ENCODE peak calls at places on chromosomes 6 and 20, in four cellular contexts. H is ovary; W is CD8-positive, alpha-beta T cell; I is tibial artery. A is an unnamed sample.

GRCh38 chr6:168589275-168589674 is 148.3 kb downstream of the SMOC2 start:
- DNase-seq in H (no peak), W (no peak), I (no peak), A (no peak)

GRCh38 chr6:79967178-79967577 is 19.8 kb upstream of the ELOVL4 start:
- DNase-seq in H (no peak), W (no peak), I (no peak), A (no peak)

GRCh38 chr20:61754976-61755778 is 310.5 kb downstream of the TAF4 start:
- DNase-seq in H (no peak), W (no peak), I (no peak), A (no peak)

GRCh38 chr6:15443119-15443518 is 197.2 kb downstream of the JARID2 start:
- DNase-seq in H (no peak), W (no peak), I (no peak), A (no peak)

GRCh38 chr6:87357479-87358196 is 13.0 kb downstream of the C6orf163 start:
- DNase-seq in H (no peak), W (no peak), I (no peak), A (no peak)

GRCh38 chr20:10328897-10329255 is 105.1 kb downstream of the MKKS start:
- DNase-seq in H (no peak), W (no peak), I (no peak), A (no peak)

GRCh38 chr20:53712212-53712977 is 118.8 kb upstream of the ZNF217 start:
- DNase-seq in H (no peak), W (no peak), I (no peak), A (no peak)

GRCh38 chr6:12608016-12608860 is 108.3 kb upstream of the PHACTR1 start:
- DNase-seq in H (no peak), W (no peak), I (no peak), A (no peak)

GRCh38 chr6:104788400-104788799 is 71.3 kb downstream of the HACE1 start:
- DNase-seq in H (no peak), W (no peak), I (no peak), A (no peak)

GRCh38 chr20:13644010-13644409 is 5.3 kb upstream of the TASP1 start:
- DNase-seq in H (no peak), W (no peak), I (no peak), A (no peak)
- TF ChIP-seq CTCF in H (no peak), W (no peak), I (no peak), A (no peak)

DNA sequence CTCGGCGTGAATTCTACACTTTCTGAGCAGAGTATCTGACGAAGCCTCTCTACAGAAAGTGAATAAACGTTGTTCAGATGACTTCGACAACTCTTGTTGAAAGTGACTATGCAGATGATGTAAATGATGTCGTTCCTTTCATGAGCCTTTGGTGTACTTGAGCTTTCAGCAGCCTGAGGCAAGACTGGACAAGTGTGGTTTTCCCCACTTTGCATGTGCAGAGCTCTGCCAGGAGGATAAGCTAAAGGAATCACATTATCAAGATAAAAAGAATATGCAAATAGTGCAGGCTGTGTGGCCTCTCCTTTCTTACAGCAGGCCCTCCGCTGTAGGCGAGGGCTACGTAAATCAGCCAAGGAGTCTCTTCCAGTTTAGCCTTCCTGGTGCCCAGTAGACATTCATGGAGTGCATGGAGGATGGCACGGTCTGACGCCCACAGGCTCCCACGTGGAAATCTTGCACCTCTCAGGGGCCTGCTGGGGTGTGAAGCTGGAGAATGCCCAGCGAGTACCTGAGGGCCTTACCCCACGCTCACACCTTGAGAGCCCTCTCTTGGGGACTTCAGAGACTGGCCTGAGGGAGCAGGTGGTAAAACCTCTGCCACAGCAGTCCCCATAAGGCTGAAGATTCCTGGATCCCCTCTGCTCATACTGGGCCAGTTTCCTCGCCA is 54.9 kb downstream of the RPP40 start:
- DNase-seq in H (no peak), W (no peak), I (no peak), A (no peak)
- H3K36me3 ChIP-seq in H (no peaks in the 10 kb centered on the region), W (peaks cover 31% of the 10 kb centered on the region), I (peaks cover 19% of the 10 kb centered on the region), A (peaks cover 50% of the 10 kb centered on the region)

GRCh38 chr20:50111120-50111828 is 1.7 kb downstream of the UBE2V1 start:
- DNase-seq in H (no peak), W (no peak), I (no peak), A (no peak)

GRCh38 chr20:50110141-50111047 is 2.6 kb downstream of the UBE2V1 start:
- DNase-seq in H (no peak), W (peak; percentile 50), I (no peak), A (no peak)

GRCh38 chr20:50113420-50114224 is 672 bp upstream of the UBE2V1 start:
- DNase-seq in H (no peak), W (no peak), I (no peak), A (no peak)

GRCh38 chr20:50112512-50113419 is at the start of gene UBE2V1:
- DNase-seq in H (peak; percentile 92), W (peak; percentile 89), I (peak; percentile 91), A (peak; percentile 92)

DNA sequence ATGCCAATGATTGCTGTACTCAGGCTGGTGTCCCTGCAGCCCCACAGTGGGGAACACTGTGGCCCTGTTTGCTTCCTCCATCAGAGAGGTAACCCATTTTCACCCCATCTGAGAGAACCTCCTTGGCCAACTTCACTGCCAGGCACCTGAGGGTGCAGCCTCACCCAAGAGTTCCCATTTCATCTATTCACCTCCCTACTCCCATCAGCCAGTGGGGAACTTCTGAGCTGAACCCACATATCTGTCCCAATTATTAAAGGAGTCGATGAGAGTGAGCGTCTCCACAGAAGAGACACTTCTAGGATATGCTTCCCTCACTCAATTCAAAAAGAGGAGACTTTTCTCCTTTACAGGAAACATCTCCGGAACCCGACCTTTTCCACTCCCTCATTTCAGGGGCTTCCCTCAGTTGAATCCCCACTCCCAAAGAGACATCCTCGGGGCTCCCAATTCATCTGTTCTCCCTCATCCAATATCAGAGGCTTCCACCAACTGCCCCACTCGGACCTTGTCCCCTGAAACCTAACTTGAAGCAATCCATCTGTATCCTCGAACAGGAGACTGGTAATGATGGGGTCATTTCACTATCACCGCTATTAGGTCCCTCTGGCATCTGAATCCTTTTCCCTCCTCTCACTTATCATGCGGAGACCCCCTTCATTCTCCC is 988 bp downstream of the UBE2V1 start:
- DNase-seq in H (no peak), W (no peak), I (no peak), A (no peak)
- H3K4me1 ChIP-seq in H (peaks cover 11% of the 10 kb centered on the region), W (peaks cover 77% of the 10 kb centered on the region), I (peaks cover 66% of the 10 kb centered on the region), A (peaks cover 93% of the 10 kb centered on the region)

DNA sequence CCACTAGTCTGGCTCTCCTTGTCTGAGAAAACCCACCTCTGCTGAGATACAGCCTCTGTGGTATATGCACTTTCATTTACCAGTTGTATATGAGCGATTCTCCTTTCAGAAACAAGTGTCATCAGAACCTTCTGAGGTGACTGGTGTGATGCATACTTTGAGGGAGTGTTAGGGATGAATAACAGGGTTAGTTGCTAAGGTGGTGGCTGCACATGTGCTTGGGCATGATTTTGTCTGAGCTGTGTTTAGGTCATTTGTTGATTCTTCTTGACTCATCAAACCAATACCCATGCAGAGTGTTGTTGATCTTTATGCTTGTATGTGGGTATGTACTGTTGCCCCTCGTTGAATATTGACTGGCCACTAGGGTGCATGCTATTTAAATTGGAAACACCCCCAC is 25.7 kb downstream of the DTD1 start:
- DNase-seq in H (no peak), W (no peak), I (no peak), A (no peak)
- TF ChIP-seq CTCF in H (no peak), W (no peak), I (no peak), A (no peak)

GRCh38 chr6:85632164-85632942 is 10.3 kb downstream of the SYNCRIP start:
- DNase-seq in H (no peak), W (no peak), I (no peak), A (no peak)
- H3K36me3 ChIP-seq in H (no peaks in the 10 kb centered on the region), W (peaks cover 41% of the 10 kb centered on the region), I (peaks cover 69% of the 10 kb centered on the region), A (peaks cover 88% of the 10 kb centered on the region)

GRCh38 chr20:4657096-4657495 is 64.6 kb upstream of the PRND start:
- DNase-seq in H (no peak), W (no peak), I (no peak), A (no peak)

GRCh38 chr20:4663553-4663952 is 58.2 kb upstream of the PRND start:
- DNase-seq in H (no peak), W (no peak), I (no peak), A (no peak)

GRCh38 chr20:4664691-4665360 is 56.9 kb upstream of the PRND start:
- DNase-seq in H (no peak), W (no peak), I (no peak), A (no peak)

GRCh38 chr20:4663044-4663443 is 58.7 kb upstream of the PRND start:
- DNase-seq in H (no peak), W (no peak), I (no peak), A (no peak)

DNA sequence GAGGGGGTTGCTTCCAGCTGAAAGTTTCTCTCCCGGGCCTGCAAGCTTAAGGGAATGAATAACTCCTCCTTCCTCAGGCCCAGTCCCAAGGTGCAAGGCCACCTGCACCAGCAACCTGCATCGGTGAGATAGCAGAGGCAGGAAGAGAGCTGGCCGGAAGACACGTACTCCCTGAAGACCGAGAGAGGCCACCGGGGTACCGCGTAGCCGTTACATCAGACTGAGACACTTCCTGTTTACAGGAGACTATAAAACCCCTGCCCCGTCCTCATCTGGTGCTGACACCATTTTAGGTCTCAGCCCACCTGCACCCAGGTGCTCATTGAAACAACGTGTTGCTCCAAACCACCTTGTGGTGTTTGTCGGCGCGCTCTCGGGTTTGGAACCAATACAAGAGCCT is 60.5 kb upstream of the PRND start:
- DNase-seq in H (no peak), W (no peak), I (no peak), A (no peak)
- H3K4me1 ChIP-seq in H (no peaks in the 10 kb centered on the region), W (peaks cover 9% of the 10 kb centered on the region), I (no peaks in the 10 kb centered on the region), A (no peaks in the 10 kb centered on the region)

GRCh38 chr6:138403801-138404665 is at the start of gene HEBP2:
- DNase-seq in H (peak; percentile 92), W (peak; percentile 96), I (peak; percentile 94), A (peak; percentile 96)
- TF ChIP-seq CTCF in H (peak; percentile 86), W (peak; percentile 23), I (peak; percentile 40), A (peak; percentile 78)

DNA sequence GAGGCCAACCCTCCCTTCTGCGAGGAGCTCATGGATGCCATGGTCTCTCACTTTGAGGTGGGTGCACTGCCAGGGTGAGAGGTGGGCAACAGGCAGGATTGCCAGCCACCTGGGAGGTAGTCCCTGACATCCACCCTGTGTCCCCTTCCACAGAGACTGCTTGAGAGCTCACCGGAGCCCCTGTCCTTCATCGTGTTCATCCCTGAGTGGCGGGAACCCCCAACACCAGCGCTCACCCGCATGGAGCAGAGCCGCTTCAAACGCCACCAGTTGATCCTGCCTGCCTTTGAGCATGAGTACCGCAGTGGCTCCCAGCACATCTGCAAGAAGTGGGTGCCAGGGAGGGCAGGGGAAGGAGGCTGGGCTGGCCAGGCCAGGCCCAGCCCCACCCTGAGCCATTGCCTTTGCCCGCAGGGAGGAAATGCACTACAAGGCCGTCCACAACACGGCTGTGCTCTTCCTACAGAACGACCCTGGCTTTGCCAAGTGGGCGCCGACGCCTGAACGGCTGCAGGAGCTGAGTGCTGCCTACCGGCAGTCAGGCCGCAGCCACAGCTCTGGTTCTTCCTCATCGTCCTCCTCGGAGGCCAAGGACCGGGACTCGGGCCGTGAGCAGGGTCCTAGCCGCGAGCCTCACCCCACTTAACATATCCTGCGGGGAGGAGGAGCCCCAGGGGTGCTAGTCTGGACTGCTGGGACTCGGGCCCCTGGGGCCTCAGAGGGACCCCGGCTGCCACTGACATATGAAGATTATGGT is 12.8 kb downstream of the PCIF1 start:
- DNase-seq in H (peak; percentile 46), W (no peak), I (no peak), A (no peak)
- H3K36me3 ChIP-seq in H (no peaks in the 10 kb centered on the region), W (peaks cover 79% of the 10 kb centered on the region), I (peaks cover 79% of the 10 kb centered on the region), A (peaks cover 100% of the 10 kb centered on the region)

GRCh38 chr6:1607236-1607556 is 2.5 kb upstream of the FOXC1 start:
- DNase-seq in H (no peak), W (no peak), I (no peak), A (no peak)
- H3K4me1 ChIP-seq in H (peaks cover 8% of the 10 kb centered on the region), W (peaks cover 54% of the 10 kb centered on the region), I (peaks cover 21% of the 10 kb centered on the region), A (peaks cover 61% of the 10 kb centered on the region)

GRCh38 chr6:125063307-125063706 is 90.3 kb upstream of the TPD52L1 start:
- DNase-seq in H (no peak), W (no peak), I (no peak), A (no peak)
- TF ChIP-seq CTCF in H (no peak), W (no peak), I (no peak), A (no peak)